ENCODE peak calls at places on chromosomes 7 and 10, in five cellular contexts. One of them, this sample, is unnamed.
A peak's percentile ranks its signal among the peaks of the same experiment; 100 is the strongest.

GRCh38 chr10:6511347-6511746 is 68.7 kb downstream of the PRKCQ start:
- DNase-seq in astrocyte of the spinal cord: no peak
- DNase-seq in A673: no peak
- DNase-seq in neural progenitor cell: no peak
- DNase-seq in fibroblast of pulmonary artery: no peak
- DNase-seq in this sample: no peak

GRCh38 chr7:725223-726005 is 1.1 kb upstream of the DNAAF5 start:
- DNase-seq in neural progenitor cell: no peak
- DNase-seq in astrocyte of the spinal cord: peak; percentile 70
- DNase-seq in A673: no peak
- DNase-seq in fibroblast of pulmonary artery: peak; percentile 43
- DNase-seq in this sample: no peak

GRCh38 chr7:130476287-130477001 is 15.4 kb upstream of the MEST start:
- DNase-seq in astrocyte of the spinal cord: peak; percentile 56
- DNase-seq in A673: no peak
- DNase-seq in fibroblast of pulmonary artery: no peak
- DNase-seq in neural progenitor cell: no peak
- DNase-seq in this sample: peak; percentile 60

GRCh38 chr10:97318772-97319651 is at the start of gene FRAT1:
- DNase-seq in fibroblast of pulmonary artery: peak; percentile 93
- DNase-seq in A673: peak; percentile 90
- DNase-seq in neural progenitor cell: peak; percentile 95
- DNase-seq in astrocyte of the spinal cord: peak; percentile 90
- DNase-seq in this sample: peak; percentile 89

GRCh38 chr10:5014936-5015335 is 11.3 kb upstream of the AKR1C2 start:
- DNase-seq in astrocyte of the spinal cord: no peak
- DNase-seq in A673: peak; percentile 51
- DNase-seq in neural progenitor cell: peak; percentile 8
- DNase-seq in fibroblast of pulmonary artery: peak; percentile 39
- DNase-seq in this sample: peak; percentile 30

GRCh38 chr10:110840923-110841428 is 30.8 kb upstream of the PDCD4 start:
- DNase-seq in neural progenitor cell: no peak
- DNase-seq in astrocyte of the spinal cord: no peak
- DNase-seq in fibroblast of pulmonary artery: no peak
- DNase-seq in A673: no peak
- DNase-seq in this sample: no peak

GRCh38 chr10:72812798-72813430 is 80.6 kb upstream of the OIT3 start:
- DNase-seq in A673: no peak
- DNase-seq in astrocyte of the spinal cord: peak; percentile 75
- DNase-seq in neural progenitor cell: no peak
- DNase-seq in fibroblast of pulmonary artery: peak; percentile 60
- DNase-seq in this sample: peak; percentile 89

GRCh38 chr7:30091431-30092386 is 43.1 kb upstream of the MTURN start:
- DNase-seq in astrocyte of the spinal cord: peak; percentile 65
- DNase-seq in neural progenitor cell: no peak
- DNase-seq in fibroblast of pulmonary artery: peak; percentile 84
- DNase-seq in A673: no peak
- DNase-seq in this sample: peak; percentile 91

GRCh38 chr7:31059551-31059950 is 7.4 kb downstream of the ADCYAP1R1 start:
- DNase-seq in fibroblast of pulmonary artery: no peak
- DNase-seq in A673: no peak
- DNase-seq in neural progenitor cell: peak; percentile 75
- DNase-seq in astrocyte of the spinal cord: no peak
- DNase-seq in this sample: no peak

GRCh38 chr7:6564091-6564770 is 13.0 kb upstream of the GRID2IP start:
- DNase-seq in neural progenitor cell: no peak
- DNase-seq in fibroblast of pulmonary artery: no peak
- DNase-seq in A673: no peak
- DNase-seq in astrocyte of the spinal cord: no peak
- DNase-seq in this sample: no peak

GRCh38 chr10:125003901-125004467 is 62.1 kb downstream of the ZRANB1 start:
- DNase-seq in neural progenitor cell: no peak
- DNase-seq in astrocyte of the spinal cord: no peak
- DNase-seq in A673: no peak
- DNase-seq in fibroblast of pulmonary artery: no peak
- DNase-seq in this sample: no peak

GRCh38 chr7:96694082-96694481 is 15.6 kb downstream of the SEM1 start:
- DNase-seq in neural progenitor cell: no peak
- DNase-seq in astrocyte of the spinal cord: no peak
- DNase-seq in fibroblast of pulmonary artery: no peak
- DNase-seq in A673: no peak
- DNase-seq in this sample: no peak

GRCh38 chr7:130210181-130210935 is 2.7 kb downstream of the SSMEM1 start:
- DNase-seq in astrocyte of the spinal cord: peak; percentile 53
- DNase-seq in neural progenitor cell: no peak
- DNase-seq in A673: peak; percentile 28
- DNase-seq in fibroblast of pulmonary artery: no peak
- DNase-seq in this sample: peak; percentile 58

GRCh38 chr10:100660945-100661344 is 84.4 kb upstream of the PAX2 start:
- DNase-seq in A673: no peak
- DNase-seq in neural progenitor cell: no peak
- DNase-seq in astrocyte of the spinal cord: no peak
- DNase-seq in fibroblast of pulmonary artery: no peak
- DNase-seq in this sample: no peak

GRCh38 chr10:106866244-106866845 is 298.2 kb downstream of the SORCS1 start:
- DNase-seq in fibroblast of pulmonary artery: no peak
- DNase-seq in astrocyte of the spinal cord: no peak
- DNase-seq in A673: no peak
- DNase-seq in neural progenitor cell: no peak
- DNase-seq in this sample: no peak

GRCh38 chr10:23081891-23082290 is 13.5 kb upstream of the MSRB2 start:
- DNase-seq in fibroblast of pulmonary artery: peak; percentile 37
- DNase-seq in A673: peak; percentile 51
- DNase-seq in neural progenitor cell: no peak
- DNase-seq in astrocyte of the spinal cord: no peak
- DNase-seq in this sample: peak; percentile 8

GRCh38 chr10:130905386-130905785 is 406.1 kb downstream of the TCERG1L start:
- DNase-seq in astrocyte of the spinal cord: no peak
- DNase-seq in neural progenitor cell: no peak
- DNase-seq in A673: no peak
- DNase-seq in fibroblast of pulmonary artery: no peak
- DNase-seq in this sample: no peak

DNA sequence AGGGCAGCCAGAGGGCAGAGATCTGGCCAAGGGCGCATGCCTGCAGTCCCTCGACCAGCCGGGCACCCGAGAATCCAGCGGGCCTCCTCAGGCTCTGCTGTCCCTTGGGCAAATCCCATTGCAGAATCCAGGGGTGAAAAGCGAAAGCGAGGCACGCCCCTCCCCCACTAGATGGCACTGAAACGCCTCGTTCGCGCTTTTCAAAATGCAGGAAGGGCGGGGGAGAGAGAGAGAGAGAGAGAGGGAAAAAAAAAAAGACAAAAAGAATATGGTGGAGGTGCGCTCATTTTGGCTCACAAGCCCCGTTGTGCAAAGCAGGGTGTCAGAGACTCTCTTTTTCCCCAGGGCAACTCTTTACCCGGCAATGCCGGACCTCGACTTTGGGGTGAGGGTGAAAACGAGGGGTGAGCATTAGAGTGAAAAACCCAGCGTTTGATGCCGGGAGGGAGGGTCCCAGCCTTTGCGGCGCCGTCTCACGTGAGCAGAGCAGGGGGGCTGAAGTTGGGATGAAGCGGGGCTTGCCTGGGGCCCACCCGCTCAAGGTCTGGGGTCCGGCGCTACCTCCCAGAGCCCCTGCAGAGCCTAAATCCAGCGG is 2.5 kb upstream of the TMEM178B start:
- DNase-seq in fibroblast of pulmonary artery: no peak
- DNase-seq in A673: peak; percentile 75
- DNase-seq in neural progenitor cell: peak; percentile 91
- DNase-seq in astrocyte of the spinal cord: peak; percentile 15
- DNase-seq in this sample: no peak
- TF ChIP-seq CTCF in fibroblast of pulmonary artery: no peak
- TF ChIP-seq CTCF in A673: peak; percentile 53
- TF ChIP-seq CTCF in neural progenitor cell: peak; percentile 68
- TF ChIP-seq CTCF in astrocyte of the spinal cord: peak; percentile 28
- TF ChIP-seq CTCF in this sample: no peak

GRCh38 chr10:104323721-104324686 is 14.3 kb downstream of the ITPRIP start:
- DNase-seq in fibroblast of pulmonary artery: no peak
- DNase-seq in A673: no peak
- DNase-seq in neural progenitor cell: no peak
- DNase-seq in astrocyte of the spinal cord: no peak
- DNase-seq in this sample: no peak
- H3K4me3 ChIP-seq in fibroblast of pulmonary artery: no peak overlapping the region
- H3K4me3 ChIP-seq in A673: no peak overlapping the region
- H3K4me3 ChIP-seq in neural progenitor cell: no peak overlapping the region
- H3K4me3 ChIP-seq in astrocyte of the spinal cord: no peak overlapping the region
- H3K4me3 ChIP-seq in this sample: no peak overlapping the region

GRCh38 chr7:100603697-100604077 is 1.5 kb downstream of the PCOLCE start:
- DNase-seq in neural progenitor cell: peak; percentile 75
- DNase-seq in A673: peak; percentile 52
- DNase-seq in fibroblast of pulmonary artery: peak; percentile 24
- DNase-seq in astrocyte of the spinal cord: peak; percentile 43
- DNase-seq in this sample: no peak

GRCh38 chr7:100598425-100598824 is 3.7 kb upstream of the PCOLCE start:
- DNase-seq in neural progenitor cell: no peak
- DNase-seq in fibroblast of pulmonary artery: no peak
- DNase-seq in astrocyte of the spinal cord: peak; percentile 32
- DNase-seq in A673: no peak
- DNase-seq in this sample: no peak

GRCh38 chr7:100602889-100603696 is 930 bp downstream of the PCOLCE start:
- DNase-seq in neural progenitor cell: peak; percentile 83
- DNase-seq in astrocyte of the spinal cord: peak; percentile 89
- DNase-seq in fibroblast of pulmonary artery: peak; percentile 73
- DNase-seq in A673: peak; percentile 80
- DNase-seq in this sample: peak; percentile 89

GRCh38 chr7:100604078-100604975 is 2.2 kb downstream of the PCOLCE start:
- DNase-seq in fibroblast of pulmonary artery: peak; percentile 67
- DNase-seq in neural progenitor cell: peak; percentile 90
- DNase-seq in astrocyte of the spinal cord: peak; percentile 84
- DNase-seq in A673: peak; percentile 64
- DNase-seq in this sample: peak; percentile 53

DNA sequence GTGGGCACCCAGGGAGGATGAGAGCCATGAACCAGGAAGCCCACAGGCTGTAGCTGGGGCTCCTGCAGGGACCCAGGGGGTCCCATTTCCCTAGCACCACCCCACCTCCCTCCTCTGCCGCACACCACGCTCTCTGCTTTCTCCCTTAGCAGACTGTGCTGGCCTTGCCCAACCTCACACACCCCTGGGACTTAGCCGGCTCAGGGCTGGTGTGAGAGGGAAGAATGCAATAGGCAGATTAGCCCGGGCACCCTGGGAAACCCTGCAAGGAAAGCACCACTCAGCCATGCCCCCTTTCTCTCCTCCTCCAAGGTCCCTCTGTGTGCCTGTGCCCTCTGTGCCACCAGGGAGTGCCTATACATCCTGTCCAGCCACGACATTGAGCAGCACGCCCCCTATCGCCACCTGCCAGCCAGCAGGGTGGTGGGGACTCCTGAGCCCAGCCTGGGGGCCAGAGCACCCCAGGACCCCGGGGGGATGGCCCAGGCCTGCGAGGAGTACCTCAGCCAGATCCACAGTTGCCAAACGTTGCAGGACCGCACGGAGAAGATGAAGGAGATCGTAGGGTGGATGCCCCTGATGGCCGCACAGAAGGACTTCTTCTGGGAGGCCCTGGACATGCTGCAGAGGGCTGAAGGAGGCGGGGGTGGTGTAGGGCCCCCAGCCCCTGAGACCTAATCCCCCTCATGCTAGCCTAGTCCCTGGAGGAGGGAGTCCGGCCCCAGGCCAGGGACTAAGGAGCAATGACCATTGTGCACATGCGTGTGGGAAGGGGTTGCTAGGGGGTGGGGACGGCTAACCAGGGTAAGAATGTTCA is 1.7 kb upstream of the PCOLCE start:
- DNase-seq in astrocyte of the spinal cord: no peak
- DNase-seq in fibroblast of pulmonary artery: no peak
- DNase-seq in A673: no peak
- DNase-seq in neural progenitor cell: peak; percentile 11
- DNase-seq in this sample: no peak
- TF ChIP-seq CTCF in astrocyte of the spinal cord: no peak
- TF ChIP-seq CTCF in fibroblast of pulmonary artery: no peak
- TF ChIP-seq CTCF in A673: no peak
- TF ChIP-seq CTCF in neural progenitor cell: peak; percentile 24
- TF ChIP-seq CTCF in this sample: no peak

GRCh38 chr7:134922730-134923704 is 63.3 kb upstream of the AGBL3 start:
- DNase-seq in neural progenitor cell: no peak
- DNase-seq in astrocyte of the spinal cord: no peak
- DNase-seq in fibroblast of pulmonary artery: no peak
- DNase-seq in A673: no peak
- DNase-seq in this sample: peak; percentile 41
- H3K4me3 ChIP-seq in neural progenitor cell: no peak overlapping the region
- H3K4me3 ChIP-seq in astrocyte of the spinal cord: no peak overlapping the region
- H3K4me3 ChIP-seq in fibroblast of pulmonary artery: no peak overlapping the region
- H3K4me3 ChIP-seq in A673: no peak overlapping the region
- H3K4me3 ChIP-seq in this sample: no peak overlapping the region

DNA sequence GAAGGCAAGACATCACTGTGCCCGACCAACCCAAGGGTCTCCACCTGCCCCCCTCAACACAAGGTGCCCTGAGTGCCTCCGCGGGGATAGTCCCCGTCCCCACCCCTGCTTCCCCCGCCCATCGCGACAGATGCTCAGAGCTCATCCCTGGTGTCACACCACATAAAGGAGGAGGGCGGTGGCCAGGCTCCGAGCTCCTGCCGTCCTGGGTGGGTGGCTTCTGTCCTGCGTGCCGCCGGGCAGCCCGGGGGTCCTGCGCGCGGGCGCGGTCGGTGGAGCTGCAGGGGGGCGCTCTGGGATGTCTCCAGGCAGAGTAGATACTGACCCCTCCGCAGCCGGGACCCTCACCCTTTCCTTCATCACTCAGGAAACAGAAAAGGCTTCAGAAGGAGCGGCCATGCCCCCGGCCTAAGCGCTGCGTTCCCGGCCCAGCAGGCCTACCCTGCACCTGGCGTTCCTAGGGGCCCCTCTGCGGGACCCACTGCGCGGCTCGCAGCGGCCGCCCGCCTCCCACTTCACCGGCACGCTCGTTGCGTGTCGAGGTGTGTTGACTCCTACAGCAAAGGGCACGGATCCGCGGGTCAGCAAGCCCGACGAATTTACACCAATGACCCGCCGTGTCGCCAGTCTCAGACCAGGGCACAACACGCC is 53.4 kb downstream of the ALOX5 start:
- DNase-seq in neural progenitor cell: no peak
- DNase-seq in fibroblast of pulmonary artery: no peak
- DNase-seq in A673: no peak
- DNase-seq in astrocyte of the spinal cord: no peak
- DNase-seq in this sample: no peak
- TF ChIP-seq CTCF in neural progenitor cell: no peak
- TF ChIP-seq CTCF in fibroblast of pulmonary artery: no peak
- TF ChIP-seq CTCF in A673: no peak
- TF ChIP-seq CTCF in astrocyte of the spinal cord: no peak
- TF ChIP-seq CTCF in this sample: no peak

GRCh38 chr10:43394868-43395267 is 14.1 kb downstream of the HNRNPF start:
- DNase-seq in A673: no peak
- DNase-seq in astrocyte of the spinal cord: no peak
- DNase-seq in neural progenitor cell: no peak
- DNase-seq in fibroblast of pulmonary artery: no peak
- DNase-seq in this sample: no peak
- H3K4me3 ChIP-seq in A673: peak overlapping the region; percentile 53
- H3K4me3 ChIP-seq in astrocyte of the spinal cord: no peak overlapping the region
- H3K4me3 ChIP-seq in neural progenitor cell: peak overlapping the region; percentile 66
- H3K4me3 ChIP-seq in fibroblast of pulmonary artery: peak overlapping the region; percentile 73
- H3K4me3 ChIP-seq in this sample: no peak overlapping the region

This sample was measured in AG10803.